ENCODE peak calls at places on chromosomes 2 and 18, in ten cellular contexts. T is breast epithelium, U is WTC11, H is HT1080, Y is HTR-8/SVneo, P is EL, Z is NCI-H774, M is NCI-H2107, Q is amniotic stem cell, X is psoas muscle. S is an unnamed sample.
A peak's percentile ranks its signal among the peaks of the same experiment; 100 is the strongest.

GRCh38 chr2:28209312-28209711 is 183.3 kb upstream of the FOSL2 start:
- DNase-seq in U (no peak), P (no peak), Q (no peak), X (no peak), Z (no peak), H (peak; percentile 25), T (no peak), M (no peak), Y (no peak), S (peak; percentile 10)

GRCh38 chr2:85433511-85434089 is 15.1 kb downstream of the SH2D6 start:
- DNase-seq in U (no peak), Y (peak; percentile 71), T (peak; percentile 72), X (peak; percentile 92), H (peak; percentile 78), P (peak; percentile 84), M (no peak), Z (no peak), Q (peak; percentile 68), S (no peak)

GRCh38 chr2:128314348-128315121 is 4.1 kb downstream of the HS6ST1 start:
- DNase-seq in Q (no peak), H (no peak), X (no peak), M (no peak), P (no peak), Z (no peak), Y (no peak), U (no peak), T (peak; percentile 14), S (no peak)

GRCh38 chr2:180523629-180524340 is 456.6 kb upstream of the UBE2E3 start:
- DNase-seq in X (no peak), Z (no peak), Y (peak; percentile 35), M (no peak), U (no peak), H (peak; percentile 90), Q (peak; percentile 45), P (peak; percentile 94), T (no peak), S (peak; percentile 91)

GRCh38 chr2:109459485-109459884 is 154.3 kb downstream of the SEPTIN10 start:
- DNase-seq in U (no peak), X (no peak), H (peak; percentile 38), Q (no peak), P (peak; percentile 76), T (no peak), Z (no peak), M (no peak), Y (no peak), S (no peak)

GRCh38 chr18:13356032-13356431 is 137.5 kb downstream of the LDLRAD4 start:
- DNase-seq in Y (no peak), T (no peak), X (no peak), U (no peak), H (no peak), Q (no peak), Z (no peak), M (no peak), P (no peak), S (no peak)

GRCh38 chr2:242024751-242025355 is 155.3 kb downstream of the RTP5 start:
- DNase-seq in P (no peak), Q (no peak), M (no peak), T (no peak), Z (no peak), H (no peak), X (no peak), U (no peak), Y (no peak), S (no peak)

GRCh38 chr2:46342566-46343315 is 45.5 kb downstream of the EPAS1 start:
- DNase-seq in X (no peak), Q (no peak), Y (no peak), P (no peak), Z (no peak), T (no peak), M (no peak), H (no peak), U (no peak), S (no peak)

GRCh38 chr2:240632291-240632670 is 7.0 kb downstream of the GPR35 start:
- DNase-seq in T (no peak), U (no peak), P (no peak), X (no peak), Z (no peak), Y (no peak), H (no peak), M (no peak), Q (no peak), S (no peak)

GRCh38 chr2:4674007-4674406 is 970.6 kb downstream of the DCDC2C start:
- DNase-seq in X (no peak), U (no peak), Q (no peak), M (no peak), Z (no peak), P (no peak), Y (no peak), H (peak; percentile 18), T (no peak), S (no peak)

GRCh38 chr2:230614040-230614439 is 98.6 kb upstream of the CAB39 start:
- DNase-seq in M (no peak), P (no peak), Z (no peak), Y (no peak), Q (no peak), T (no peak), U (no peak), X (no peak), H (no peak), S (no peak)

GRCh38 chr18:58048243-58048642 is 4.2 kb downstream of the NEDD4L start:
- DNase-seq in X (no peak), Z (no peak), Q (no peak), P (peak; percentile 67), M (no peak), T (no peak), U (no peak), H (no peak), Y (no peak), S (peak; percentile 34)

GRCh38 chr2:229340086-229340760 is 69.1 kb upstream of the PID1 start:
- DNase-seq in Y (peak; percentile 10), X (no peak), T (no peak), P (peak; percentile 90), H (peak; percentile 60), Z (no peak), Q (no peak), M (no peak), U (no peak), S (no peak)

GRCh38 chr2:127106457-127106997 is 427 bp downstream of the BIN1 start:
- DNase-seq in Q (no peak), P (peak; percentile 30), T (no peak), U (peak; percentile 51), Y (no peak), X (peak; percentile 45), Z (no peak), M (no peak), H (no peak), S (no peak)

GRCh38 chr2:123688504-123688903 is 336.6 kb upstream of the CNTNAP5 start:
- DNase-seq in P (no peak), Z (no peak), Q (no peak), U (no peak), H (no peak), T (no peak), X (no peak), Y (no peak), M (no peak), S (no peak)

GRCh38 chr2:142796161-142796560 is 81.3 kb upstream of the KYNU start:
- DNase-seq in Z (no peak), T (no peak), Q (no peak), X (no peak), P (no peak), Y (no peak), U (no peak), H (no peak), M (no peak), S (peak; percentile 34)

GRCh38 chr18:34297287-34297686 is 72.6 kb upstream of the NOL4 start:
- DNase-seq in P (no peak), M (no peak), Q (no peak), Z (no peak), T (no peak), H (no peak), X (no peak), U (no peak), Y (no peak), S (no peak)